ENCODE peak calls at places on chromosomes 6 and 20, in eight cellular contexts. I is brain microvascular endothelial cell; C is effector memory CD8-positive, alpha-beta T cell; A is breast epithelium; G is T-cell; Z is kidney tubule cell; V is nephron progenitor cell; N is head of caudate nucleus. H is an unnamed sample.

GRCh38 chr6:33112148-33112547 is 36.4 kb downstream of the HLA-DPB1 start:
- DNase-seq in I (peak; percentile 70), C (peak; percentile 57), A (no peak), G (no peak), Z (peak; percentile 50), V (no peak), N (no peak), H (no peak)

GRCh38 chr6:2766767-2767314 is 1.6 kb downstream of the WRNIP1 start:
- DNase-seq in I (no peak), C (no peak), A (no peak), G (no peak), Z (peak; percentile 25), V (no peak), N (no peak), H (no peak)

GRCh38 chr6:35485402-35485877 is 11.4 kb downstream of the TEAD3 start:
- DNase-seq in I (no peak), C (no peak), A (no peak), G (no peak), Z (peak; percentile 55), V (peak; percentile 51), N (no peak), H (peak; percentile 75)

GRCh38 chr20:11112837-11113236 is 439.0 kb upstream of the JAG1 start:
- DNase-seq in I (no peak), C (no peak), A (no peak), G (no peak), Z (peak; percentile 82), V (no peak), N (no peak), H (no peak)

GRCh38 chr6:4820704-4821276 is 44.6 kb downstream of the CDYL start:
- DNase-seq in I (no peak), C (no peak), A (no peak), G (no peak), Z (no peak), V (no peak), N (no peak), H (no peak)

GRCh38 chr20:61513124-61514017 is 261.3 kb downstream of the CDH4 start:
- DNase-seq in I (no peak), C (no peak), A (no peak), G (no peak), Z (no peak), V (no peak), N (no peak), H (no peak)

GRCh38 chr6:157264701-157265100 is 58.6 kb downstream of the TMEM242 start:
- DNase-seq in I (no peak), C (no peak), A (no peak), G (no peak), Z (no peak), V (no peak), N (no peak), H (no peak)

GRCh38 chr6:36131517-36132220 is 1.4 kb downstream of the MAPK13 start:
- DNase-seq in I (peak; percentile 77), C (peak; percentile 35), A (no peak), G (peak; percentile 40), Z (peak; percentile 60), V (no peak), N (no peak), H (no peak)